ENCODE peak calls at places on chromosomes 5 and 9, in eight cellular contexts. One of them, this sample, is unnamed.

GRCh38 chr5:35138232-35138631 is 90.5 kb upstream of the AGXT2 start:
- DNase-seq in omental fat pad: no peak
- DNase-seq in fibroblast of lung: peak
- DNase-seq in psoas muscle: no peak
- DNase-seq in CD4-positive, alpha-beta T cell: no peak
- DNase-seq in AG09319: no peak
- DNase-seq in SK-N-SH: no peak
- DNase-seq in HFFc6: peak
- DNase-seq in this sample: no peak

GRCh38 chr9:4077499-4078102 is 222.3 kb downstream of the GLIS3 start:
- DNase-seq in AG09319: peak
- DNase-seq in CD4-positive, alpha-beta T cell: no peak
- DNase-seq in psoas muscle: peak
- DNase-seq in omental fat pad: peak
- DNase-seq in HFFc6: peak
- DNase-seq in SK-N-SH: peak
- DNase-seq in fibroblast of lung: peak
- DNase-seq in this sample: no peak

GRCh38 chr5:96476654-96477053 is 43.6 kb upstream of the PCSK1 start:
- DNase-seq in HFFc6: peak
- DNase-seq in omental fat pad: no peak
- DNase-seq in psoas muscle: no peak
- DNase-seq in AG09319: no peak
- DNase-seq in fibroblast of lung: peak
- DNase-seq in SK-N-SH: no peak
- DNase-seq in CD4-positive, alpha-beta T cell: no peak
- DNase-seq in this sample: no peak

GRCh38 chr5:68343421-68343826 is 127.9 kb downstream of the PIK3R1 start:
- DNase-seq in omental fat pad: peak
- DNase-seq in HFFc6: peak
- DNase-seq in CD4-positive, alpha-beta T cell: no peak
- DNase-seq in psoas muscle: peak
- DNase-seq in fibroblast of lung: peak
- DNase-seq in AG09319: no peak
- DNase-seq in SK-N-SH: no peak
- DNase-seq in this sample: no peak

GRCh38 chr9:87141124-87141523 is 193.8 kb upstream of the GAS1 start:
- DNase-seq in CD4-positive, alpha-beta T cell: no peak
- DNase-seq in fibroblast of lung: no peak
- DNase-seq in HFFc6: no peak
- DNase-seq in AG09319: no peak
- DNase-seq in omental fat pad: no peak
- DNase-seq in SK-N-SH: no peak
- DNase-seq in psoas muscle: no peak
- DNase-seq in this sample: no peak

GRCh38 chr5:173581408-173582197 is 34.8 kb downstream of the BOD1 start:
- DNase-seq in HFFc6: no peak
- DNase-seq in omental fat pad: no peak
- DNase-seq in SK-N-SH: peak
- DNase-seq in CD4-positive, alpha-beta T cell: no peak
- DNase-seq in AG09319: no peak
- DNase-seq in psoas muscle: no peak
- DNase-seq in fibroblast of lung: peak
- DNase-seq in this sample: no peak

GRCh38 chr9:37692622-37693221 is 42.0 kb downstream of the FRMPD1 start:
- DNase-seq in SK-N-SH: no peak
- DNase-seq in omental fat pad: no peak
- DNase-seq in HFFc6: no peak
- DNase-seq in fibroblast of lung: no peak
- DNase-seq in CD4-positive, alpha-beta T cell: no peak
- DNase-seq in AG09319: no peak
- DNase-seq in psoas muscle: no peak
- DNase-seq in this sample: no peak

GRCh38 chr9:94867842-94868312 is 141.4 kb downstream of the AOPEP start:
- DNase-seq in CD4-positive, alpha-beta T cell: no peak
- DNase-seq in HFFc6: peak
- DNase-seq in SK-N-SH: no peak
- DNase-seq in psoas muscle: no peak
- DNase-seq in omental fat pad: no peak
- DNase-seq in AG09319: peak
- DNase-seq in fibroblast of lung: peak
- DNase-seq in this sample: no peak

GRCh38 chr9:133837644-133838597 is 99.8 kb upstream of the SARDH start:
- DNase-seq in fibroblast of lung: no peak
- DNase-seq in SK-N-SH: no peak
- DNase-seq in psoas muscle: no peak
- DNase-seq in CD4-positive, alpha-beta T cell: no peak
- DNase-seq in AG09319: no peak
- DNase-seq in omental fat pad: no peak
- DNase-seq in HFFc6: no peak
- DNase-seq in this sample: peak

GRCh38 chr5:155746340-155747038 is 580.5 kb upstream of the SGCD start:
- DNase-seq in fibroblast of lung: no peak
- DNase-seq in SK-N-SH: no peak
- DNase-seq in AG09319: no peak
- DNase-seq in HFFc6: no peak
- DNase-seq in omental fat pad: no peak
- DNase-seq in psoas muscle: no peak
- DNase-seq in CD4-positive, alpha-beta T cell: no peak
- DNase-seq in this sample: no peak

GRCh38 chr5:175878021-175878420 is 6.6 kb downstream of the CPLX2 start:
- DNase-seq in AG09319: no peak
- DNase-seq in CD4-positive, alpha-beta T cell: no peak
- DNase-seq in omental fat pad: no peak
- DNase-seq in SK-N-SH: no peak
- DNase-seq in fibroblast of lung: no peak
- DNase-seq in psoas muscle: no peak
- DNase-seq in HFFc6: no peak
- DNase-seq in this sample: no peak

GRCh38 chr5:136309932-136310598 is 55.3 kb downstream of the TRPC7 start:
- DNase-seq in HFFc6: no peak
- DNase-seq in fibroblast of lung: no peak
- DNase-seq in AG09319: no peak
- DNase-seq in psoas muscle: no peak
- DNase-seq in omental fat pad: no peak
- DNase-seq in SK-N-SH: no peak
- DNase-seq in CD4-positive, alpha-beta T cell: no peak
- DNase-seq in this sample: no peak

GRCh38 chr5:98771389-98772109 is 1.9 kb upstream of the RGMB start:
- DNase-seq in CD4-positive, alpha-beta T cell: no peak
- DNase-seq in HFFc6: peak
- DNase-seq in omental fat pad: no peak
- DNase-seq in SK-N-SH: peak
- DNase-seq in psoas muscle: no peak
- DNase-seq in AG09319: peak
- DNase-seq in fibroblast of lung: peak
- DNase-seq in this sample: no peak

GRCh38 chr5:88675159-88675757 is 207.7 kb downstream of the MEF2C start:
- DNase-seq in SK-N-SH: no peak
- DNase-seq in psoas muscle: no peak
- DNase-seq in CD4-positive, alpha-beta T cell: no peak
- DNase-seq in HFFc6: no peak
- DNase-seq in AG09319: no peak
- DNase-seq in omental fat pad: no peak
- DNase-seq in fibroblast of lung: no peak
- DNase-seq in this sample: no peak

GRCh38 chr5:95940758-95941682 is 20.6 kb downstream of the ELL2 start:
- DNase-seq in omental fat pad: no peak
- DNase-seq in HFFc6: no peak
- DNase-seq in SK-N-SH: peak
- DNase-seq in AG09319: no peak
- DNase-seq in fibroblast of lung: no peak
- DNase-seq in CD4-positive, alpha-beta T cell: no peak
- DNase-seq in psoas muscle: no peak
- DNase-seq in this sample: no peak

GRCh38 chr9:70514273-70514672 is 99.8 kb upstream of the KLF9 start:
- DNase-seq in SK-N-SH: no peak
- DNase-seq in CD4-positive, alpha-beta T cell: no peak
- DNase-seq in HFFc6: no peak
- DNase-seq in fibroblast of lung: no peak
- DNase-seq in omental fat pad: no peak
- DNase-seq in psoas muscle: no peak
- DNase-seq in AG09319: no peak
- DNase-seq in this sample: no peak

GRCh38 chr9:35277649-35278359 is 116.0 kb downstream of the UNC13B start:
- DNase-seq in fibroblast of lung: peak
- DNase-seq in HFFc6: peak
- DNase-seq in psoas muscle: no peak
- DNase-seq in CD4-positive, alpha-beta T cell: no peak
- DNase-seq in AG09319: no peak
- DNase-seq in SK-N-SH: no peak
- DNase-seq in omental fat pad: no peak
- DNase-seq in this sample: no peak

DNA sequence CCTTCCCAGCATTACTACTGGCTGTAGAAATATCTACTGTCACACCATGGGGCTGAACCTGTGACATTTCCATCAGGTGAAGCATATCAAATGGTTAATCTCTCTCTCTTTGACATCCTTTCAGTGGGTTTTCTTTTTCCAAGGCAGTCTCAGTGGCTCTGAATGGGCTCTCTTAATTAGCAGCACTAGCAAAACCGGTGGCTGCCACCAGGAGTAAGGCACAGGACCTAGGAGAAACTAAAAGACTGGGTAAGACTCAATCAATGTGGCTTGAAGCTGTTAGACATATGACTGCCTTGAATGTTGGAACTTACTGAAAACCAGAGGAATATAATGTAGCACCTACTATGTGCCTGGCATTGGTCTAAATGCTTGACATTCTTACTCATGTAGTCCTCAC is 445.0 kb upstream of the KIF2A start:
- DNase-seq in HFFc6: no peak
- DNase-seq in psoas muscle: no peak
- DNase-seq in fibroblast of lung: no peak
- DNase-seq in SK-N-SH: no peak
- DNase-seq in CD4-positive, alpha-beta T cell: no peak
- DNase-seq in AG09319: no peak
- DNase-seq in omental fat pad: no peak
- DNase-seq in this sample: no peak
- TF ChIP-seq CTCF in HFFc6: no peak
- TF ChIP-seq CTCF in psoas muscle: no peak
- TF ChIP-seq CTCF in fibroblast of lung: no peak
- TF ChIP-seq CTCF in SK-N-SH: no peak
- TF ChIP-seq CTCF in CD4-positive, alpha-beta T cell: no peak
- TF ChIP-seq CTCF in AG09319: no peak
- TF ChIP-seq CTCF in omental fat pad: no peak
- TF ChIP-seq CTCF in this sample: no peak

GRCh38 chr5:332843-333242 is 11.3 kb downstream of the AHRR start:
- DNase-seq in SK-N-SH: no peak
- DNase-seq in fibroblast of lung: no peak
- DNase-seq in AG09319: no peak
- DNase-seq in CD4-positive, alpha-beta T cell: no peak
- DNase-seq in omental fat pad: no peak
- DNase-seq in HFFc6: no peak
- DNase-seq in psoas muscle: no peak
- DNase-seq in this sample: no peak

GRCh38 chr5:334903-335739 is 13.6 kb downstream of the AHRR start:
- DNase-seq in CD4-positive, alpha-beta T cell: no peak
- DNase-seq in fibroblast of lung: no peak
- DNase-seq in SK-N-SH: no peak
- DNase-seq in AG09319: no peak
- DNase-seq in psoas muscle: no peak
- DNase-seq in omental fat pad: no peak
- DNase-seq in HFFc6: no peak
- DNase-seq in this sample: no peak

GRCh38 chr5:333945-334344 is 12.4 kb downstream of the AHRR start:
- DNase-seq in AG09319: no peak
- DNase-seq in SK-N-SH: no peak
- DNase-seq in CD4-positive, alpha-beta T cell: no peak
- DNase-seq in psoas muscle: no peak
- DNase-seq in fibroblast of lung: no peak
- DNase-seq in HFFc6: no peak
- DNase-seq in omental fat pad: no peak
- DNase-seq in this sample: no peak

GRCh38 chr5:335740-336038 is 14.2 kb downstream of the AHRR start:
- DNase-seq in AG09319: no peak
- DNase-seq in CD4-positive, alpha-beta T cell: no peak
- DNase-seq in fibroblast of lung: no peak
- DNase-seq in omental fat pad: no peak
- DNase-seq in SK-N-SH: no peak
- DNase-seq in psoas muscle: no peak
- DNase-seq in HFFc6: no peak
- DNase-seq in this sample: no peak

DNA sequence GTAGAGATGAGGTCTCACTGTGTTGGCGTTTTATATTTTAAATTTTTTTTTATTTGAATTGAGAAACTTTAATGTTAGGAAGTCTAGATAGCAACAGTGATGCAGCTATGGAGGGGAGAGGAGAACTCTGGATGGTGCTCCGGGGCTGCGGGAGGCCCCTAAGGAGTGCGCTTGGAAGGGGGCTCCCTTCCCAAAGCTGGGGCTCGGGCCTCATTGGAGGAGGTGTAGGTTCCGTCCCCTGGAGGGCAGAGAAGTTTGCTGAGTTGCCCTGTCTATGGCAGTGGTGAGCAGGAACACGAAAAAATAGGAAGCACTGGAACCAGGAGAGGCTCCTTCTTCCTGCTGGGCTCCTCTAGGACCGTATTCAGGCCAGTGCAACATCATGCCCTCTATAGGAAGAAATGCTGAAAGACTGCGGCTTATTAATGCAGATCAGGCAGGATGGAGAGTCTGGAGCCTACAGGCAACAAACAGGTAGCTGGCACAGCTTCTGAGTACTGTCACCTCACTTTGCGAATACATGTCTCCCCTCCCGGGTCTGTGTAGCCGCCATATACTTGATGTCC is 16.1 kb downstream of the AHRR start:
- DNase-seq in fibroblast of lung: peak
- DNase-seq in SK-N-SH: peak
- DNase-seq in CD4-positive, alpha-beta T cell: no peak
- DNase-seq in AG09319: no peak
- DNase-seq in omental fat pad: no peak
- DNase-seq in psoas muscle: no peak
- DNase-seq in HFFc6: peak
- DNase-seq in this sample: no peak
- TF ChIP-seq CTCF in fibroblast of lung: peak
- TF ChIP-seq CTCF in SK-N-SH: peak
- TF ChIP-seq CTCF in CD4-positive, alpha-beta T cell: no peak
- TF ChIP-seq CTCF in AG09319: peak
- TF ChIP-seq CTCF in omental fat pad: no peak
- TF ChIP-seq CTCF in psoas muscle: no peak
- TF ChIP-seq CTCF in HFFc6: peak
- TF ChIP-seq CTCF in this sample: peak

DNA sequence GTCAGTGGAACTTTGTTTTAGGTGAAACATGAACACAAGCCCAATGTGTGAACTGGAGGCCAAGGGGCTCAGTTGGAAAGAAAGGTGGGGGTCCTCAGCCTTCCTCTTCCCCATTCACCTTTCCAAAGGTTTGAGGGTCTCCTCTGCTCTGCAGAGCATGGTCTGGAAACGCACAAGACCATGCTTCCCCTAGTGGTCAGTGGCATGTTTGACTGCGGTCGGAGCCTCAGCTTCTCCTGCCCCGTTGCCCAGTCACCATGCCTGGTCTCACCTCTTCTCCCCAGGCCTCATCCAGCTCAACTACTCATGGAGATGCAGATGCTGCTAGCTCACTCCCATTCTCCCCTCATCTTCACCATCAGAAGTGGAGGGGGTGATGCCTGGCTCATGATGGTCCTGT is 340.3 kb downstream of the GADD45G start:
- DNase-seq in fibroblast of lung: no peak
- DNase-seq in psoas muscle: no peak
- DNase-seq in SK-N-SH: no peak
- DNase-seq in omental fat pad: no peak
- DNase-seq in CD4-positive, alpha-beta T cell: no peak
- DNase-seq in HFFc6: no peak
- DNase-seq in AG09319: no peak
- DNase-seq in this sample: no peak
- TF ChIP-seq CTCF in fibroblast of lung: no peak
- TF ChIP-seq CTCF in psoas muscle: no peak
- TF ChIP-seq CTCF in SK-N-SH: no peak
- TF ChIP-seq CTCF in omental fat pad: no peak
- TF ChIP-seq CTCF in CD4-positive, alpha-beta T cell: no peak
- TF ChIP-seq CTCF in HFFc6: peak
- TF ChIP-seq CTCF in AG09319: no peak
- TF ChIP-seq CTCF in this sample: no peak

GRCh38 chr5:171442287-171443042 is 23.0 kb downstream of the FGF18 start:
- DNase-seq in fibroblast of lung: peak
- DNase-seq in HFFc6: no peak
- DNase-seq in psoas muscle: peak
- DNase-seq in CD4-positive, alpha-beta T cell: no peak
- DNase-seq in SK-N-SH: no peak
- DNase-seq in AG09319: no peak
- DNase-seq in omental fat pad: no peak
- DNase-seq in this sample: no peak
- TF ChIP-seq CTCF in fibroblast of lung: no peak
- TF ChIP-seq CTCF in HFFc6: no peak
- TF ChIP-seq CTCF in psoas muscle: no peak
- TF ChIP-seq CTCF in CD4-positive, alpha-beta T cell: no peak
- TF ChIP-seq CTCF in SK-N-SH: no peak
- TF ChIP-seq CTCF in AG09319: no peak
- TF ChIP-seq CTCF in omental fat pad: no peak
- TF ChIP-seq CTCF in this sample: no peak